ENCODE peak calls at places on chromosomes 3 and 15, in seven cellular contexts. One of them, this sample, is unnamed.

GRCh38 chr3:43699864-43700263 is 9.1 kb downstream of the ABHD5 start:
- DNase-seq in transverse colon: peak; percentile 33
- DNase-seq in GM23338: peak; percentile 46
- DNase-seq in HL-60: no peak
- DNase-seq in Peyer's patch: peak; percentile 63
- DNase-seq in RWPE1: no peak
- DNase-seq in PC-9: no peak
- DNase-seq in this sample: no peak

GRCh38 chr3:141261472-141262171 is 30.0 kb downstream of the PXYLP1 start:
- DNase-seq in PC-9: no peak
- DNase-seq in GM23338: no peak
- DNase-seq in HL-60: no peak
- DNase-seq in Peyer's patch: no peak
- DNase-seq in RWPE1: no peak
- DNase-seq in transverse colon: no peak
- DNase-seq in this sample: no peak

GRCh38 chr3:25527796-25528195 is 99.7 kb downstream of the RARB start:
- DNase-seq in GM23338: no peak
- DNase-seq in Peyer's patch: no peak
- DNase-seq in transverse colon: no peak
- DNase-seq in HL-60: no peak
- DNase-seq in PC-9: no peak
- DNase-seq in RWPE1: no peak
- DNase-seq in this sample: no peak

GRCh38 chr3:107284570-107284969 is 92.7 kb upstream of the CCDC54 start:
- DNase-seq in GM23338: no peak
- DNase-seq in PC-9: no peak
- DNase-seq in HL-60: no peak
- DNase-seq in RWPE1: peak; percentile 5
- DNase-seq in transverse colon: no peak
- DNase-seq in Peyer's patch: no peak
- DNase-seq in this sample: no peak

GRCh38 chr15:64182859-64183258 is 20.0 kb upstream of the PPIB start:
- DNase-seq in transverse colon: no peak
- DNase-seq in PC-9: no peak
- DNase-seq in Peyer's patch: no peak
- DNase-seq in GM23338: no peak
- DNase-seq in RWPE1: no peak
- DNase-seq in HL-60: no peak
- DNase-seq in this sample: no peak

GRCh38 chr3:57596495-57597239 is 477 bp downstream of the ARF4 start:
- DNase-seq in RWPE1: peak; percentile 63
- DNase-seq in Peyer's patch: peak; percentile 89
- DNase-seq in PC-9: peak; percentile 84
- DNase-seq in transverse colon: peak; percentile 83
- DNase-seq in GM23338: peak; percentile 75
- DNase-seq in HL-60: peak; percentile 73
- DNase-seq in this sample: peak; percentile 90

GRCh38 chr3:183619624-183620274 is 15.7 kb upstream of the KLHL24 start:
- DNase-seq in transverse colon: no peak
- DNase-seq in RWPE1: no peak
- DNase-seq in PC-9: no peak
- DNase-seq in Peyer's patch: no peak
- DNase-seq in HL-60: no peak
- DNase-seq in GM23338: no peak
- DNase-seq in this sample: no peak

GRCh38 chr3:116930786-116931185 is 221.2 kb downstream of the TUSC7 start:
- DNase-seq in transverse colon: no peak
- DNase-seq in Peyer's patch: no peak
- DNase-seq in GM23338: no peak
- DNase-seq in PC-9: no peak
- DNase-seq in HL-60: no peak
- DNase-seq in RWPE1: no peak
- DNase-seq in this sample: no peak

GRCh38 chr15:48974865-48975264 is 11.1 kb upstream of the SHC4 start:
- DNase-seq in HL-60: no peak
- DNase-seq in transverse colon: no peak
- DNase-seq in Peyer's patch: no peak
- DNase-seq in GM23338: peak; percentile 61
- DNase-seq in PC-9: no peak
- DNase-seq in RWPE1: no peak
- DNase-seq in this sample: no peak

GRCh38 chr3:124833710-124834332 is 53.3 kb downstream of the ITGB5 start:
- DNase-seq in HL-60: no peak
- DNase-seq in transverse colon: no peak
- DNase-seq in RWPE1: no peak
- DNase-seq in Peyer's patch: no peak
- DNase-seq in GM23338: no peak
- DNase-seq in PC-9: no peak
- DNase-seq in this sample: no peak

GRCh38 chr3:152707314-152707713 is 127.6 kb upstream of the P2RY1 start:
- DNase-seq in Peyer's patch: no peak
- DNase-seq in PC-9: no peak
- DNase-seq in GM23338: no peak
- DNase-seq in RWPE1: no peak
- DNase-seq in transverse colon: no peak
- DNase-seq in HL-60: no peak
- DNase-seq in this sample: no peak

GRCh38 chr3:46609944-46610722 is 2.2 kb upstream of the FAM240A start:
- DNase-seq in PC-9: no peak
- DNase-seq in transverse colon: no peak
- DNase-seq in RWPE1: no peak
- DNase-seq in GM23338: no peak
- DNase-seq in Peyer's patch: no peak
- DNase-seq in HL-60: no peak
- DNase-seq in this sample: no peak

GRCh38 chr15:38073278-38073930 is 139.0 kb downstream of the TMCO5A start:
- DNase-seq in Peyer's patch: peak; percentile 49
- DNase-seq in transverse colon: no peak
- DNase-seq in RWPE1: peak; percentile 23
- DNase-seq in HL-60: no peak
- DNase-seq in GM23338: peak; percentile 38
- DNase-seq in PC-9: no peak
- DNase-seq in this sample: no peak

GRCh38 chr15:84859143-84859542 is 25.3 kb upstream of the SLC28A1 start:
- DNase-seq in PC-9: peak; percentile 90
- DNase-seq in RWPE1: peak; percentile 89
- DNase-seq in Peyer's patch: no peak
- DNase-seq in GM23338: no peak
- DNase-seq in HL-60: no peak
- DNase-seq in transverse colon: peak; percentile 31
- DNase-seq in this sample: no peak

GRCh38 chr15:63084806-63085205 is 36.9 kb upstream of the LACTB start:
- DNase-seq in GM23338: no peak
- DNase-seq in HL-60: no peak
- DNase-seq in transverse colon: no peak
- DNase-seq in RWPE1: no peak
- DNase-seq in PC-9: no peak
- DNase-seq in Peyer's patch: no peak
- DNase-seq in this sample: no peak

GRCh38 chr15:49847937-49848823 is 227.3 kb downstream of the DTWD1 start:
- DNase-seq in RWPE1: peak; percentile 13
- DNase-seq in transverse colon: no peak
- DNase-seq in PC-9: no peak
- DNase-seq in GM23338: no peak
- DNase-seq in HL-60: no peak
- DNase-seq in Peyer's patch: no peak
- DNase-seq in this sample: no peak

GRCh38 chr3:16132926-16133325 is 41.6 kb upstream of the GALNT15 start:
- DNase-seq in HL-60: no peak
- DNase-seq in Peyer's patch: no peak
- DNase-seq in RWPE1: no peak
- DNase-seq in GM23338: no peak
- DNase-seq in transverse colon: no peak
- DNase-seq in PC-9: no peak
- DNase-seq in this sample: peak; percentile 55

GRCh38 chr3:86388848-86389247 is 602.1 kb downstream of the VGLL3 start:
- DNase-seq in transverse colon: no peak
- DNase-seq in GM23338: peak; percentile 37
- DNase-seq in RWPE1: no peak
- DNase-seq in Peyer's patch: no peak
- DNase-seq in HL-60: no peak
- DNase-seq in PC-9: no peak
- DNase-seq in this sample: no peak

GRCh38 chr3:184377374-184377773 is 633 bp downstream of the THPO start:
- DNase-seq in GM23338: no peak
- DNase-seq in Peyer's patch: no peak
- DNase-seq in PC-9: no peak
- DNase-seq in RWPE1: no peak
- DNase-seq in HL-60: no peak
- DNase-seq in transverse colon: no peak
- DNase-seq in this sample: no peak

GRCh38 chr3:65402597-65402996 is 636.1 kb downstream of the MAGI1 start:
- DNase-seq in transverse colon: peak; percentile 30
- DNase-seq in Peyer's patch: no peak
- DNase-seq in HL-60: no peak
- DNase-seq in PC-9: peak; percentile 8
- DNase-seq in RWPE1: peak; percentile 45
- DNase-seq in GM23338: peak; percentile 32
- DNase-seq in this sample: peak; percentile 57

GRCh38 chr3:193872265-193872753 is 263.6 kb upstream of the HES1 start:
- DNase-seq in Peyer's patch: peak; percentile 88
- DNase-seq in RWPE1: peak; percentile 98
- DNase-seq in transverse colon: peak; percentile 80
- DNase-seq in GM23338: no peak
- DNase-seq in HL-60: no peak
- DNase-seq in PC-9: peak; percentile 94
- DNase-seq in this sample: no peak

GRCh38 chr15:43204016-43204901 is 16.6 kb downstream of the EPB42 start:
- DNase-seq in Peyer's patch: peak; percentile 68
- DNase-seq in PC-9: no peak
- DNase-seq in transverse colon: no peak
- DNase-seq in HL-60: no peak
- DNase-seq in RWPE1: peak; percentile 46
- DNase-seq in GM23338: peak; percentile 89
- DNase-seq in this sample: peak; percentile 58

GRCh38 chr3:127569160-127569559 is 21.4 kb downstream of the TPRA1 start:
- DNase-seq in PC-9: no peak
- DNase-seq in transverse colon: no peak
- DNase-seq in HL-60: no peak
- DNase-seq in RWPE1: no peak
- DNase-seq in GM23338: no peak
- DNase-seq in Peyer's patch: no peak
- DNase-seq in this sample: no peak

GRCh38 chr3:54376941-54377578 is 254.7 kb downstream of the CACNA2D3 start:
- DNase-seq in transverse colon: no peak
- DNase-seq in Peyer's patch: no peak
- DNase-seq in PC-9: no peak
- DNase-seq in RWPE1: no peak
- DNase-seq in GM23338: no peak
- DNase-seq in HL-60: no peak
- DNase-seq in this sample: no peak

GRCh38 chr3:54374214-54374855 is 252.0 kb downstream of the CACNA2D3 start:
- DNase-seq in RWPE1: peak; percentile 3
- DNase-seq in GM23338: peak; percentile 78
- DNase-seq in PC-9: no peak
- DNase-seq in HL-60: no peak
- DNase-seq in transverse colon: peak; percentile 41
- DNase-seq in Peyer's patch: no peak
- DNase-seq in this sample: no peak

DNA sequence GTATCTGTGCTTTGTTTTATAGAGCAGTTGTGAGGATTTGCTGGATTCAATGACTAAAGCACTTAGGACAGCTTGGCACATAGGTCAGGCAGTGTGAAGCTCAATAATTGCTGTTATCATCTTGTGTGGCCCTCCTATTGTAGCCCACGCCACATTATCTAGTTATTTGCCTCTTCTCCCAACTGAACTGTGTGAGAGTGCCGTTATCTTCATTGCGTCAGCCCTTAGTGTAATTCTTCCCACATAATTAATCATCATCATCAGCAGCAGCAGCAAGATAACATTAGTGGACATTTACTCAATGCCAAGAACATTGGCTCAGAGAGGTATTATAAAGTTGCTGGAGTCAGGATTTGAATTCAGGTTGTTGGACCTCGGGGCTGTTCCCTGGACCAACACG is 254.1 kb downstream of the CACNA2D3 start:
- DNase-seq in PC-9: no peak
- DNase-seq in Peyer's patch: no peak
- DNase-seq in HL-60: no peak
- DNase-seq in transverse colon: no peak
- DNase-seq in RWPE1: no peak
- DNase-seq in GM23338: no peak
- DNase-seq in this sample: no peak
- H3K27ac ChIP-seq in PC-9: no peak overlapping the region
- H3K27ac ChIP-seq in Peyer's patch: no peak overlapping the region
- H3K27ac ChIP-seq in HL-60: no peak overlapping the region
- H3K27ac ChIP-seq in transverse colon: no peak overlapping the region
- H3K27ac ChIP-seq in RWPE1: no peak overlapping the region
- H3K27ac ChIP-seq in GM23338: no peak overlapping the region
- H3K27ac ChIP-seq in this sample: no peak overlapping the region

DNA sequence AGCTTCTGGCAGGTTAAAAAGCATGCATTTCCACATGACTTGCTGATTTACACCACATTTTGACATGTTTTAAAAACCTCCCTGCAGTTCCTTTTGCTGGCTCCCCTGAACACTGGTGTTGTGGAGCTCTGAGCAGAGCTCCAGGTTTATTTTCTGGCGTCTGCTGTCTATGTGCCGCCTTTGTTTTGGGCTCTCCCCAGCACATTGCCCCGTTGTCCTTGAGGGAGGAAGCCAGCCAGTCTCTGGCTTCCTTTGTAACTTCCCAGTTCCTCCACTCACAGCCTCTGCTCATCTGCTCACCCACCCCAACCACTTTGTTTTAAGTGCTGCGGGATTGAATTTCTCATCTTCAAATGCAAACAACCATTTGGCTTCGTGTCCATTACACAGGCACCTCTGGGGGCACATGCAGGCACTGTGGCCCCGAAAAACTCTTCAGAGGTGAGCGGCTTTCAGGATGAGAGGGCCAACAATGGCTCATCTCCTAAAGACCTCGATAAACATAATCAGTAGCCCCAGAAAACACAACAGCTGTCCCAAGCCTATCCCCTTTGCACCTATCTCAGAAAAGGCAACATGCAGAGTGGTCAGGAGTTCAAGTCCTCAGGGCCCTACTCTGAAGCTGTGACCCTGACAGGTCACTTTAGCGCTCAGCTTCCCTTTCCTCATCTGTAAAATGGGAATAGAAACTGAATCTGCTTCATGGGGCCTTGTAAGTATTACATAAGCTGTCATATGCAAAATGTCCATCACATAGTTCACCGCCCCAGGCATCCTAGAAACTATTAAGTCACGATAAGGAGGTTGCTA is 1.4 kb upstream of the MEF2A start:
- DNase-seq in RWPE1: peak; percentile 12
- DNase-seq in transverse colon: peak; percentile 19
- DNase-seq in Peyer's patch: peak; percentile 52
- DNase-seq in HL-60: no peak
- DNase-seq in PC-9: peak; percentile 5
- DNase-seq in GM23338: no peak
- DNase-seq in this sample: peak; percentile 30
- H3K27ac ChIP-seq in RWPE1: peak overlapping the region; percentile 96
- H3K27ac ChIP-seq in transverse colon: peak overlapping the region; percentile 99
- H3K27ac ChIP-seq in Peyer's patch: peak overlapping the region; percentile 99
- H3K27ac ChIP-seq in HL-60: peak overlapping the region; percentile 1
- H3K27ac ChIP-seq in PC-9: no peak overlapping the region
- H3K27ac ChIP-seq in GM23338: no peak overlapping the region
- H3K27ac ChIP-seq in this sample: peak overlapping the region; percentile 99

GRCh38 chr15:27868828-27869404 is 230.2 kb downstream of the OCA2 start:
- DNase-seq in GM23338: no peak
- DNase-seq in HL-60: no peak
- DNase-seq in transverse colon: no peak
- DNase-seq in RWPE1: no peak
- DNase-seq in PC-9: no peak
- DNase-seq in Peyer's patch: no peak
- DNase-seq in this sample: no peak
- H3K27ac ChIP-seq in GM23338: no peak overlapping the region
- H3K27ac ChIP-seq in HL-60: no peak overlapping the region
- H3K27ac ChIP-seq in transverse colon: no peak overlapping the region
- H3K27ac ChIP-seq in RWPE1: no peak overlapping the region
- H3K27ac ChIP-seq in PC-9: no peak overlapping the region
- H3K27ac ChIP-seq in Peyer's patch: no peak overlapping the region
- H3K27ac ChIP-seq in this sample: no peak overlapping the region

GRCh38 chr15:99138491-99138982 is 33.7 kb downstream of the SYNM start:
- DNase-seq in transverse colon: no peak
- DNase-seq in PC-9: no peak
- DNase-seq in RWPE1: no peak
- DNase-seq in HL-60: no peak
- DNase-seq in GM23338: no peak
- DNase-seq in Peyer's patch: no peak
- DNase-seq in this sample: no peak
- H3K27ac ChIP-seq in transverse colon: peak overlapping the region; percentile 91
- H3K27ac ChIP-seq in PC-9: no peak overlapping the region
- H3K27ac ChIP-seq in RWPE1: no peak overlapping the region
- H3K27ac ChIP-seq in HL-60: no peak overlapping the region
- H3K27ac ChIP-seq in GM23338: no peak overlapping the region
- H3K27ac ChIP-seq in Peyer's patch: no peak overlapping the region
- H3K27ac ChIP-seq in this sample: peak overlapping the region; percentile 19

This sample was measured in heart left ventricle.